ENCODE peak calls at places on chromosomes 4 and X, in five cellular contexts. One of them, this sample, is unnamed.
A peak's percentile ranks its signal among the peaks of the same experiment; 100 is the strongest.

GRCh38 chrX:154412468-154412867 is 1.1 kb downstream of the TAFAZZIN start:
- DNase-seq in neural progenitor cell: no peak
- DNase-seq in BE2C: peak; percentile 35
- DNase-seq in CD8-positive, alpha-beta memory T cell: peak; percentile 24
- DNase-seq in astrocyte: no peak
- DNase-seq in this sample: no peak

GRCh38 chr4:110663738-110664444 is 41.0 kb upstream of the PITX2 start:
- DNase-seq in neural progenitor cell: no peak
- DNase-seq in BE2C: no peak
- DNase-seq in CD8-positive, alpha-beta memory T cell: no peak
- DNase-seq in astrocyte: peak; percentile 69
- DNase-seq in this sample: peak; percentile 75

GRCh38 chr4:39029752-39030694 is 2.2 kb downstream of the TMEM156 start:
- DNase-seq in neural progenitor cell: no peak
- DNase-seq in BE2C: no peak
- DNase-seq in CD8-positive, alpha-beta memory T cell: peak; percentile 10
- DNase-seq in astrocyte: no peak
- DNase-seq in this sample: no peak

GRCh38 chr4:40214038-40214437 is 17.2 kb downstream of the RHOH start:
- DNase-seq in neural progenitor cell: no peak
- DNase-seq in BE2C: no peak
- DNase-seq in CD8-positive, alpha-beta memory T cell: peak; percentile 74
- DNase-seq in astrocyte: no peak
- DNase-seq in this sample: no peak

GRCh38 chr4:5224340-5224739 is 173.1 kb downstream of the STK32B start:
- DNase-seq in neural progenitor cell: no peak
- DNase-seq in BE2C: no peak
- DNase-seq in CD8-positive, alpha-beta memory T cell: no peak
- DNase-seq in astrocyte: no peak
- DNase-seq in this sample: peak; percentile 34

GRCh38 chr4:91330555-91331137 is 973.1 kb upstream of the GRID2 start:
- DNase-seq in neural progenitor cell: no peak
- DNase-seq in BE2C: no peak
- DNase-seq in CD8-positive, alpha-beta memory T cell: no peak
- DNase-seq in astrocyte: peak; percentile 26
- DNase-seq in this sample: no peak

GRCh38 chr4:80878218-80878617 is 152.3 kb upstream of the BMP3 start:
- DNase-seq in neural progenitor cell: no peak
- DNase-seq in BE2C: no peak
- DNase-seq in CD8-positive, alpha-beta memory T cell: no peak
- DNase-seq in astrocyte: peak; percentile 13
- DNase-seq in this sample: peak; percentile 34

GRCh38 chr4:189202182-189202868 is 738.3 kb upstream of the FRG1 start:
- DNase-seq in neural progenitor cell: peak; percentile 79
- DNase-seq in BE2C: peak; percentile 83
- DNase-seq in CD8-positive, alpha-beta memory T cell: peak; percentile 0
- DNase-seq in astrocyte: peak; percentile 5
- DNase-seq in this sample: peak; percentile 92

GRCh38 chr4:168908859-168909390 is 101.1 kb downstream of the CBR4 start:
- DNase-seq in neural progenitor cell: no peak
- DNase-seq in BE2C: no peak
- DNase-seq in CD8-positive, alpha-beta memory T cell: no peak
- DNase-seq in astrocyte: no peak
- DNase-seq in this sample: peak; percentile 28

GRCh38 chrX:142052238-142052637 is 148.5 kb downstream of the MAGEC1 start:
- DNase-seq in neural progenitor cell: no peak
- DNase-seq in BE2C: no peak
- DNase-seq in CD8-positive, alpha-beta memory T cell: no peak
- DNase-seq in astrocyte: no peak
- DNase-seq in this sample: no peak

GRCh38 chr4:40321671-40322131 is 13.4 kb upstream of the CHRNA9 start:
- DNase-seq in neural progenitor cell: no peak
- DNase-seq in BE2C: no peak
- DNase-seq in CD8-positive, alpha-beta memory T cell: no peak
- DNase-seq in astrocyte: peak; percentile 84
- DNase-seq in this sample: peak; percentile 79

GRCh38 chr4:79325436-79325835 is 425 bp downstream of the NAA11 start:
- DNase-seq in neural progenitor cell: no peak
- DNase-seq in BE2C: no peak
- DNase-seq in CD8-positive, alpha-beta memory T cell: no peak
- DNase-seq in astrocyte: no peak
- DNase-seq in this sample: no peak

GRCh38 chr4:48454591-48454990 is 28.6 kb upstream of the SLC10A4 start:
- DNase-seq in neural progenitor cell: no peak
- DNase-seq in BE2C: peak; percentile 66
- DNase-seq in CD8-positive, alpha-beta memory T cell: no peak
- DNase-seq in astrocyte: no peak
- DNase-seq in this sample: no peak

GRCh38 chr4:155569960-155570515 is 96.6 kb upstream of the GUCY1A1 start:
- DNase-seq in neural progenitor cell: no peak
- DNase-seq in BE2C: no peak
- DNase-seq in CD8-positive, alpha-beta memory T cell: no peak
- DNase-seq in astrocyte: peak; percentile 73
- DNase-seq in this sample: peak; percentile 10

GRCh38 chr4:42750831-42751230 is 93.9 kb upstream of the ATP8A1 start:
- DNase-seq in neural progenitor cell: peak; percentile 63
- DNase-seq in BE2C: no peak
- DNase-seq in CD8-positive, alpha-beta memory T cell: no peak
- DNase-seq in astrocyte: no peak
- DNase-seq in this sample: no peak

GRCh38 chr4:14910411-14910810 is 91.9 kb upstream of the CPEB2 start:
- DNase-seq in neural progenitor cell: no peak
- DNase-seq in BE2C: no peak
- DNase-seq in CD8-positive, alpha-beta memory T cell: no peak
- DNase-seq in astrocyte: no peak
- DNase-seq in this sample: no peak

GRCh38 chr4:171629182-171629581 is 184.0 kb upstream of the GALNTL6 start:
- DNase-seq in neural progenitor cell: no peak
- DNase-seq in BE2C: no peak
- DNase-seq in CD8-positive, alpha-beta memory T cell: no peak
- DNase-seq in astrocyte: no peak
- DNase-seq in this sample: no peak

GRCh38 chrX:107573016-107573415 is 55.3 kb upstream of the PRPS1 start:
- DNase-seq in neural progenitor cell: no peak
- DNase-seq in BE2C: no peak
- DNase-seq in CD8-positive, alpha-beta memory T cell: no peak
- DNase-seq in astrocyte: no peak
- DNase-seq in this sample: no peak

GRCh38 chrX:29295987-29296680 is 708.9 kb downstream of the IL1RAPL1 start:
- DNase-seq in neural progenitor cell: no peak
- DNase-seq in BE2C: no peak
- DNase-seq in CD8-positive, alpha-beta memory T cell: no peak
- DNase-seq in astrocyte: peak; percentile 49
- DNase-seq in this sample: peak; percentile 51

GRCh38 chr4:42923431-42923830 is 30.9 kb downstream of the GRXCR1 start:
- DNase-seq in neural progenitor cell: no peak
- DNase-seq in BE2C: no peak
- DNase-seq in CD8-positive, alpha-beta memory T cell: no peak
- DNase-seq in astrocyte: no peak
- DNase-seq in this sample: no peak

GRCh38 chr4:56757270-56757746 is 64.2 kb downstream of the SPINK2 start:
- DNase-seq in neural progenitor cell: no peak
- DNase-seq in BE2C: no peak
- DNase-seq in CD8-positive, alpha-beta memory T cell: no peak
- DNase-seq in astrocyte: peak; percentile 63
- DNase-seq in this sample: peak; percentile 75

GRCh38 chr4:683982-684571 is 4.9 kb downstream of the SLC49A3 start:
- DNase-seq in neural progenitor cell: peak; percentile 90
- DNase-seq in BE2C: peak; percentile 83
- DNase-seq in CD8-positive, alpha-beta memory T cell: no peak
- DNase-seq in astrocyte: peak; percentile 46
- DNase-seq in this sample: peak; percentile 57

GRCh38 chr4:7160951-7161440 is 31.3 kb upstream of the SORCS2 start:
- DNase-seq in neural progenitor cell: peak; percentile 23
- DNase-seq in BE2C: no peak
- DNase-seq in CD8-positive, alpha-beta memory T cell: no peak
- DNase-seq in astrocyte: no peak
- DNase-seq in this sample: no peak

GRCh38 chr4:169031392-169031791 is 21.3 kb upstream of the CBR4 start:
- DNase-seq in neural progenitor cell: no peak
- DNase-seq in BE2C: no peak
- DNase-seq in CD8-positive, alpha-beta memory T cell: no peak
- DNase-seq in astrocyte: no peak
- DNase-seq in this sample: no peak

GRCh38 chr4:134708026-134708425 is 506.4 kb upstream of the PABPC4L start:
- DNase-seq in neural progenitor cell: no peak
- DNase-seq in BE2C: no peak
- DNase-seq in CD8-positive, alpha-beta memory T cell: no peak
- DNase-seq in astrocyte: no peak
- DNase-seq in this sample: no peak

GRCh38 chr4:140296335-140296753 is 77.1 kb upstream of the SCOC start:
- DNase-seq in neural progenitor cell: no peak
- DNase-seq in BE2C: peak; percentile 56
- DNase-seq in CD8-positive, alpha-beta memory T cell: no peak
- DNase-seq in astrocyte: peak; percentile 79
- DNase-seq in this sample: peak; percentile 89

GRCh38 chr4:39452153-39452859 is 6.4 kb downstream of the RPL9 start:
- DNase-seq in neural progenitor cell: no peak
- DNase-seq in BE2C: no peak
- DNase-seq in CD8-positive, alpha-beta memory T cell: no peak
- DNase-seq in astrocyte: no peak
- DNase-seq in this sample: no peak

GRCh38 chrX:153968754-153969124 is 2.9 kb downstream of the HCFC1 start:
- DNase-seq in neural progenitor cell: peak; percentile 52
- DNase-seq in BE2C: peak; percentile 55
- DNase-seq in CD8-positive, alpha-beta memory T cell: no peak
- DNase-seq in astrocyte: no peak
- DNase-seq in this sample: no peak

GRCh38 chr4:19074061-19074460 is 1052.5 kb upstream of the LCORL start:
- DNase-seq in neural progenitor cell: peak; percentile 65
- DNase-seq in BE2C: no peak
- DNase-seq in CD8-positive, alpha-beta memory T cell: no peak
- DNase-seq in astrocyte: no peak
- DNase-seq in this sample: no peak

GRCh38 chrX:134255555-134255954 is 18.6 kb downstream of the CCDC160 start:
- DNase-seq in neural progenitor cell: no peak
- DNase-seq in BE2C: no peak
- DNase-seq in CD8-positive, alpha-beta memory T cell: no peak
- DNase-seq in astrocyte: no peak
- DNase-seq in this sample: no peak
- H3K4me3 ChIP-seq in neural progenitor cell: no peak overlapping the region
- H3K4me3 ChIP-seq in BE2C: no peak overlapping the region
- H3K4me3 ChIP-seq in CD8-positive, alpha-beta memory T cell: no peak overlapping the region
- H3K4me3 ChIP-seq in astrocyte: no peak overlapping the region
- H3K4me3 ChIP-seq in this sample: no peak overlapping the region

GRCh38 chr4:25958110-25958509 is 44.1 kb downstream of the SMIM20 start:
- DNase-seq in neural progenitor cell: no peak
- DNase-seq in BE2C: no peak
- DNase-seq in CD8-positive, alpha-beta memory T cell: no peak
- DNase-seq in astrocyte: no peak
- DNase-seq in this sample: no peak

GRCh38 chr4:25955705-25956104 is 41.7 kb downstream of the SMIM20 start:
- DNase-seq in neural progenitor cell: no peak
- DNase-seq in BE2C: no peak
- DNase-seq in CD8-positive, alpha-beta memory T cell: no peak
- DNase-seq in astrocyte: no peak
- DNase-seq in this sample: no peak

GRCh38 chr4:25953740-25954139 is 39.7 kb downstream of the SMIM20 start:
- DNase-seq in neural progenitor cell: peak; percentile 69
- DNase-seq in BE2C: no peak
- DNase-seq in CD8-positive, alpha-beta memory T cell: no peak
- DNase-seq in astrocyte: peak; percentile 54
- DNase-seq in this sample: peak; percentile 29

GRCh38 chr4:25954293-25954904 is 40.4 kb downstream of the SMIM20 start:
- DNase-seq in neural progenitor cell: no peak
- DNase-seq in BE2C: no peak
- DNase-seq in CD8-positive, alpha-beta memory T cell: no peak
- DNase-seq in astrocyte: no peak
- DNase-seq in this sample: no peak

GRCh38 chr4:25956260-25956659 is 42.2 kb downstream of the SMIM20 start:
- DNase-seq in neural progenitor cell: no peak
- DNase-seq in BE2C: peak; percentile 43
- DNase-seq in CD8-positive, alpha-beta memory T cell: no peak
- DNase-seq in astrocyte: no peak
- DNase-seq in this sample: no peak
- H3K4me3 ChIP-seq in neural progenitor cell: no peak overlapping the region
- H3K4me3 ChIP-seq in BE2C: no peak overlapping the region
- H3K4me3 ChIP-seq in CD8-positive, alpha-beta memory T cell: no peak overlapping the region
- H3K4me3 ChIP-seq in astrocyte: no peak overlapping the region
- H3K4me3 ChIP-seq in this sample: no peak overlapping the region

DNA sequence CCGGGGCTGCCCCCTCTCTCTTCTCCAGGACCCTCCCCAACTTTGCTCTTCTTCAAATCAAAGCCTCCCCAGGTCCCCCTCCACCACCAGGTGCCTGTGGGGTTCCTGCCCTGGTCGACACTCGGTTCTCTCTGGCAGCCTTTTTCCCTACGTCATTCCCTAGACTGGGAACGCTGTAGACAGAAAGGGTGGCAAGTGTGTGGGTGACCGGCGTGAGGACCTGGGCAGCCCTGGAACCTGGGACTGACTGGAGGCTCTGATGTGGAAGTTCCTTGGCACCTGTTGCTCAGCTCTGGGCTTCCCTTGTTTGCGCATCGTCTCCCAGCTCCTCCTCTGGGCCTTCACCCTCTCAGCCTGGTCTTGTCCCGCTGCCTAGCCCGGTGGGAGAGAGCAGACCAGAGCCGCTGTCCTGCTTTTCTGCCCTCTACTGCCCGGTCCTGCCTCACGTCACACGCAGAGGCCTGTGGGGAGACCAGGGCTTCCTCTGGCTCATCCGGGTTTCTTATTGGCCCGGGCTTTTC is 1.3 kb downstream of the TACC3 start:
- DNase-seq in neural progenitor cell: no peak
- DNase-seq in BE2C: no peak
- DNase-seq in CD8-positive, alpha-beta memory T cell: no peak
- DNase-seq in astrocyte: no peak
- DNase-seq in this sample: no peak
- H3K4me3 ChIP-seq in neural progenitor cell: peak overlapping the region; percentile 95
- H3K4me3 ChIP-seq in BE2C: peak overlapping the region; percentile 89
- H3K4me3 ChIP-seq in CD8-positive, alpha-beta memory T cell: peak overlapping the region; percentile 67
- H3K4me3 ChIP-seq in astrocyte: peak overlapping the region; percentile 71
- H3K4me3 ChIP-seq in this sample: peak overlapping the region; percentile 59

DNA sequence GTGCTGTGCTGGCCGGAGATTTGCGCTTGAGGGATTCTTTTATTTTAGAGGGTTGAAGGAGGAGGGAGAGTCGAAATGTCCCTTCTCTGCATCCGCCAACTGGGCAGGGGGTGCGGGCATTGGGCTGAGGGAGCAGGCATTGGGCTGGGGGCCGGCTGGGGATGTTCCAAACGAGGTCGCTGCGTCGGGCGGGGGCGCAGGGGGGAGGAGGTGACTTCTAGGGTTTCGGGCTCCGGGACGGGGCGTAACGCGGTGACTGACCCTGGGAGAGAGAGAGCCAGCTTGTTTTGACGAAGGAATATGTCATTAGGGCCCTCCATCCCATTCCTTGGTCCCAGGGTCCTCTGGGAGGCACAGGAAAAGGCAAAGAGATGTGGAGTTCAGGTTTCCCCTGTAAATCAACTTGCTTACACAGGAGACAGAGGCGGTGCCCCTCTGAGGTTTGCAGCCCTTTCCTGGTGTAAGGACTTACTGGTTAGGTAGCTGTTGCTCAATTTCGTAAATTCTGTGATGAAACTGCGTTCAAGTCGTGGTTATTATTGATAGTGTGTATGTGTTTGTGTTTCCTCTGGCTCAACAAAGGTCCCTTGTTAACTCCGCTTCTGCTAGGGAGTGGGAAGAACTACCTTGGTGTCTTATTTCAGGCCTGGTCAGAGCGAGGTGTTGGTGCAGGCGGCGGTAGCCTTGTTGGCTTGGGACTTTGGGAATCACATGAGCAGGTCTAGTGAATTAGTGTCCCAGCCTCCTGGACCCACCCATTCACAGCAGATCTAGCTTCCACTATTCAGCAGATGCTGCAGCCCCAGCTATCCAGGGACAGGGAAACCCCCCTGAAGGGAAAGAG is 716 bp downstream of the FHIP1A start:
- DNase-seq in neural progenitor cell: peak; percentile 68
- DNase-seq in BE2C: peak; percentile 14
- DNase-seq in CD8-positive, alpha-beta memory T cell: no peak
- DNase-seq in astrocyte: no peak
- DNase-seq in this sample: no peak
- H3K4me3 ChIP-seq in neural progenitor cell: peak overlapping the region; percentile 91
- H3K4me3 ChIP-seq in BE2C: peak overlapping the region; percentile 47
- H3K4me3 ChIP-seq in CD8-positive, alpha-beta memory T cell: peak overlapping the region; percentile 47
- H3K4me3 ChIP-seq in astrocyte: peak overlapping the region; percentile 64
- H3K4me3 ChIP-seq in this sample: peak overlapping the region; percentile 29

This sample was measured in IMR-90.